ENCODE peak calls at places on chromosomes 3 and 15, in eight cellular contexts. A is activated CD8-positive, alpha-beta T cell treated with anti-CD3 and anti-CD28 coated beads for 36 hours; K is DMS79; X is bronchial epithelial cell; L is fibroblast of lung; B is transverse colon; W is astrocyte; M is HT1080. U is an unnamed sample.

GRCh38 chr15:98568382-98569017 is 79.8 kb upstream of the IGF1R start:
- DNase-seq in A (no peak), K (no peak), X (no peak), L (peak), B (no peak), W (no peak), M (no peak), U (no peak)

GRCh38 chr15:84689858-84690257 is 26.1 kb downstream of the SEC11A start:
- DNase-seq in A (no peak), K (no peak), X (no peak), L (no peak), B (no peak), W (no peak), M (no peak), U (no peak)

GRCh38 chr3:30977592-30977991 is 83.1 kb upstream of the GADL1 start:
- DNase-seq in A (no peak), K (no peak), X (no peak), L (no peak), B (no peak), W (no peak), M (no peak), U (no peak)

GRCh38 chr15:77506311-77507150 is 85.8 kb downstream of the HMG20A start:
- DNase-seq in A (no peak), K (peak), X (no peak), L (no peak), B (peak), W (no peak), M (no peak), U (no peak)

GRCh38 chr3:88467191-88467590 is 317.4 kb downstream of the C3orf38 start:
- DNase-seq in A (no peak), K (no peak), X (no peak), L (no peak), B (no peak), W (no peak), M (no peak), U (no peak)

GRCh38 chr3:128309026-128309425 is 155.7 kb downstream of the EEFSEC start:
- DNase-seq in A (no peak), K (no peak), X (no peak), L (no peak), B (no peak), W (no peak), M (no peak), U (no peak)

GRCh38 chr3:184178522-184179138 is 4.0 kb downstream of the AP2M1 start:
- DNase-seq in A (no peak), K (no peak), X (no peak), L (no peak), B (no peak), W (no peak), M (no peak), U (no peak)

GRCh38 chr3:30914696-30915095 is 20.2 kb upstream of the GADL1 start:
- DNase-seq in A (no peak), K (no peak), X (no peak), L (no peak), B (no peak), W (no peak), M (no peak), U (no peak)

GRCh38 chr15:98142584-98142983 is 182.1 kb downstream of the ARRDC4 start:
- DNase-seq in A (no peak), K (no peak), X (no peak), L (no peak), B (no peak), W (no peak), M (no peak), U (no peak)

GRCh38 chr3:132595036-132595435 is 2.0 kb upstream of the ACKR4 start:
- DNase-seq in A (no peak), K (no peak), X (peak), L (peak), B (no peak), W (peak), M (peak), U (no peak)

GRCh38 chr3:30855390-30855789 is 39.1 kb downstream of the GADL1 start:
- DNase-seq in A (no peak), K (no peak), X (no peak), L (peak), B (no peak), W (peak), M (peak), U (no peak)

GRCh38 chr15:64157599-64158125 is 5.2 kb downstream of the PPIB start:
- DNase-seq in A (no peak), K (no peak), X (no peak), L (no peak), B (no peak), W (no peak), M (no peak), U (no peak)

GRCh38 chr15:76336254-76337046 is at the start of gene ISL2:
- DNase-seq in A (peak), K (no peak), X (peak), L (peak), B (peak), W (no peak), M (peak), U (peak)

GRCh38 chr15:91021516-91022074 is 799 bp downstream of the VPS33B start:
- DNase-seq in A (no peak), K (peak), X (peak), L (no peak), B (no peak), W (peak), M (peak), U (no peak)

GRCh38 chr3:176579741-176580185 is 617.5 kb downstream of the TBL1XR1 start:
- DNase-seq in A (no peak), K (no peak), X (no peak), L (peak), B (no peak), W (peak), M (peak), U (no peak)

GRCh38 chr15:70339551-70340517 is 242.1 kb upstream of the TLE3 start:
- DNase-seq in A (no peak), K (peak), X (no peak), L (peak), B (no peak), W (peak), M (peak), U (no peak)

GRCh38 chr3:161104561-161105551 is at the start of gene B3GALNT1:
- DNase-seq in A (peak), K (peak), X (peak), L (peak), B (peak), W (peak), M (peak), U (no peak)

GRCh38 chr3:16338999-16339398 is 74.0 kb downstream of the OXNAD1 start:
- DNase-seq in A (peak), K (no peak), X (peak), L (peak), B (no peak), W (peak), M (peak), U (peak)

GRCh38 chr15:63185206-63185605 is 4.2 kb upstream of the RAB8B start:
- DNase-seq in A (no peak), K (no peak), X (no peak), L (no peak), B (no peak), W (no peak), M (peak), U (no peak)

GRCh38 chr3:14517601-14518431 is 22.3 kb downstream of the GRIP2 start:
- DNase-seq in A (no peak), K (no peak), X (no peak), L (no peak), B (no peak), W (no peak), M (no peak), U (no peak)

GRCh38 chr3:124409650-124410275 is 320.5 kb upstream of the UMPS start:
- DNase-seq in A (no peak), K (no peak), X (peak), L (peak), B (no peak), W (peak), M (peak), U (no peak)

GRCh38 chr15:45307230-45307924 is 55.3 kb downstream of the SLC28A2 start:
- DNase-seq in A (no peak), K (no peak), X (peak), L (peak), B (no peak), W (peak), M (peak), U (peak)

GRCh38 chr3:174957581-174958001 is 98.5 kb downstream of the NAALADL2 start:
- DNase-seq in A (no peak), K (no peak), X (peak), L (peak), B (no peak), W (peak), M (no peak), U (no peak)

GRCh38 chr15:69755571-69756310 is 303.1 kb downstream of the RPLP1 start:
- DNase-seq in A (peak), K (no peak), X (no peak), L (no peak), B (peak), W (peak), M (peak), U (peak)

GRCh38 chr3:71416868-71417267 is 166.7 kb downstream of the FOXP1 start:
- DNase-seq in A (peak), K (no peak), X (no peak), L (no peak), B (no peak), W (no peak), M (no peak), U (peak)

GRCh38 chr3:100630664-100631063 is 21.3 kb downstream of the ADGRG7 start:
- DNase-seq in A (no peak), K (no peak), X (peak), L (no peak), B (no peak), W (no peak), M (no peak), U (no peak)

GRCh38 chr15:28122038-28122949 is 23.2 kb upstream of the OCA2 start:
- DNase-seq in A (no peak), K (no peak), X (no peak), L (no peak), B (no peak), W (no peak), M (no peak), U (no peak)

GRCh38 chr15:38702178-38702912 is 137.7 kb upstream of the RASGRP1 start:
- DNase-seq in A (no peak), K (no peak), X (peak), L (no peak), B (peak), W (no peak), M (no peak), U (no peak)

GRCh38 chr3:177427540-177427939 is 230.3 kb upstream of the TBL1XR1 start:
- DNase-seq in A (peak), K (no peak), X (peak), L (peak), B (no peak), W (peak), M (peak), U (peak)

GRCh38 chr3:8879347-8879944 is 83.8 kb downstream of the RAD18 start:
- DNase-seq in A (no peak), K (no peak), X (no peak), L (no peak), B (no peak), W (no peak), M (no peak), U (no peak)

GRCh38 chr3:181727122-181728036 is 15.7 kb downstream of the SOX2 start:
- DNase-seq in A (no peak), K (no peak), X (peak), L (no peak), B (no peak), W (peak), M (no peak), U (no peak)